ENCODE peak calls at places on chromosomes 13 and 19, in five cellular contexts. B is WTC11; S is stimulated activated CD4-positive, alpha-beta T cell treated with anti-CD3 and anti-CD28 coated beads, Interleukin-15, amount 100 ng/mL, for 1 hour; M is RCC 7860; D is left cardiac atrium. O is an unnamed sample.

GRCh38 chr19:2680808-2681207 is 21.7 kb downstream of the GNG7 start:
- DNase-seq in B (no peak), S (no peak), M (no peak), D (no peak), O (no peak)

GRCh38 chr13:43916828-43917227 is 37.1 kb downstream of the LACC1 start:
- DNase-seq in B (no peak), S (no peak), M (no peak), D (no peak), O (no peak)

GRCh38 chr19:49553451-49554271 is 25.9 kb downstream of the RCN3 start:
- DNase-seq in B (no peak), S (no peak), M (peak; percentile 23), D (no peak), O (no peak)

GRCh38 chr13:99659234-99659633 is 158.0 kb downstream of the TM9SF2 start:
- DNase-seq in B (no peak), S (no peak), M (no peak), D (no peak), O (no peak)

GRCh38 chr13:44921931-44922758 is 67.1 kb downstream of the NUFIP1 start:
- DNase-seq in B (no peak), S (no peak), M (peak; percentile 71), D (peak; percentile 45), O (no peak)

GRCh38 chr13:102948006-102948405 is 102.2 kb downstream of the ERCC5 start:
- DNase-seq in B (no peak), S (no peak), M (no peak), D (no peak), O (no peak)

GRCh38 chr19:49059056-49059455 is 1.5 kb upstream of the CGB7 start:
- DNase-seq in B (no peak), S (no peak), M (no peak), D (no peak), O (no peak)

GRCh38 chr13:51629711-51630575 is 45.7 kb downstream of the WDFY2 start:
- DNase-seq in B (no peak), S (no peak), M (no peak), D (no peak), O (no peak)

GRCh38 chr13:112545866-112546265 is 42.1 kb downstream of the TUBGCP3 start:
- DNase-seq in B (no peak), S (no peak), M (no peak), D (no peak), O (no peak)

GRCh38 chr13:38369058-38369457 is 19.4 kb downstream of the UFM1 start:
- DNase-seq in B (no peak), S (no peak), M (no peak), D (no peak), O (no peak)

GRCh38 chr19:40960062-40960685 is 30.9 kb upstream of the CYP2B6 start:
- DNase-seq in B (no peak), S (no peak), M (no peak), D (no peak), O (no peak)

GRCh38 chr13:31029129-31029528 is 96.7 kb downstream of the TEX26 start:
- DNase-seq in B (no peak), S (no peak), M (no peak), D (no peak), O (no peak)

GRCh38 chr13:50130686-50131051 is 115.4 kb downstream of the KCNRG start:
- DNase-seq in B (peak; percentile 47), S (no peak), M (no peak), D (peak; percentile 45), O (no peak)

GRCh38 chr19:45692187-45693111 is at the start of gene QPCTL:
- DNase-seq in B (peak; percentile 97), S (peak; percentile 89), M (peak; percentile 97), D (peak; percentile 98), O (peak; percentile 81)

GRCh38 chr19:52444506-52444905 is 8.8 kb upstream of the ZNF578 start:
- DNase-seq in B (no peak), S (no peak), M (no peak), D (no peak), O (no peak)